ENCODE peak calls at places on chromosomes 2 and 18, in nine cellular contexts. C, V, M, Z, H, E, R, K and B are unnamed samples.

GRCh38 chr2:126798276-126799140 is 100.2 kb upstream of the TEX51 start:
- DNase-seq in C (no peak), V (no peak), M (no peak), Z (no peak), H (no peak), E (no peak), R (no peak), K (no peak), B (no peak)

GRCh38 chr2:60811491-60812370 is 55.7 kb downstream of the PAPOLG start:
- DNase-seq in C (no peak), V (no peak), M (no peak), Z (no peak), H (no peak), E (no peak), R (no peak), K (no peak), B (no peak)

GRCh38 chr18:9022397-9023170 is 79.9 kb upstream of the NDUFV2 start:
- DNase-seq in C (no peak), V (no peak), M (no peak), Z (no peak), H (peak), E (no peak), R (peak), K (no peak), B (no peak)

GRCh38 chr2:45889053-45889452 is 237.6 kb downstream of the PRKCE start:
- DNase-seq in C (peak), V (no peak), M (peak), Z (peak), H (peak), E (peak), R (no peak), K (no peak), B (no peak)

GRCh38 chr2:18598848-18599484 is 9.6 kb upstream of the NT5C1B start:
- DNase-seq in C (no peak), V (no peak), M (no peak), Z (no peak), H (no peak), E (no peak), R (no peak), K (no peak), B (no peak)

GRCh38 chr2:226578879-226579278 is 220.7 kb downstream of the IRS1 start:
- DNase-seq in C (peak), V (peak), M (peak), Z (peak), H (peak), E (peak), R (peak), K (peak), B (no peak)

GRCh38 chr2:23427350-23427749 is 42.4 kb downstream of the KLHL29 start:
- DNase-seq in C (no peak), V (no peak), M (no peak), Z (no peak), H (no peak), E (peak), R (no peak), K (no peak), B (no peak)

GRCh38 chr18:6763524-6763923 is 34.0 kb downstream of the ARHGAP28 start:
- DNase-seq in C (no peak), V (no peak), M (no peak), Z (no peak), H (no peak), E (no peak), R (no peak), K (no peak), B (no peak)

GRCh38 chr18:26357960-26358359 is 131.7 kb downstream of the TAF4B start:
- DNase-seq in C (no peak), V (no peak), M (no peak), Z (no peak), H (no peak), E (no peak), R (no peak), K (no peak), B (no peak)

GRCh38 chr2:85772841-85773491 is 19.2 kb downstream of the ATOH8 start:
- DNase-seq in C (no peak), V (no peak), M (no peak), Z (no peak), H (no peak), E (no peak), R (peak), K (no peak), B (no peak)
- H3K4me3 ChIP-seq in C (peak), V (peak), M (no peak), Z (peak), H (peak), E (no peak), R (peak), K (no peak), B (no peak)

GRCh38 chr2:152175012-152175367 is 573 bp downstream of the STAM2 start:
- DNase-seq in C (no peak), V (no peak), M (no peak), Z (no peak), H (no peak), E (no peak), R (no peak), K (no peak), B (no peak)
- TF ChIP-seq CTCF in C (no peak), V (no peak), M (no peak), Z (no peak), H (no peak), E (no peak), R (no peak), K (no peak), B (no peak)

DNA sequence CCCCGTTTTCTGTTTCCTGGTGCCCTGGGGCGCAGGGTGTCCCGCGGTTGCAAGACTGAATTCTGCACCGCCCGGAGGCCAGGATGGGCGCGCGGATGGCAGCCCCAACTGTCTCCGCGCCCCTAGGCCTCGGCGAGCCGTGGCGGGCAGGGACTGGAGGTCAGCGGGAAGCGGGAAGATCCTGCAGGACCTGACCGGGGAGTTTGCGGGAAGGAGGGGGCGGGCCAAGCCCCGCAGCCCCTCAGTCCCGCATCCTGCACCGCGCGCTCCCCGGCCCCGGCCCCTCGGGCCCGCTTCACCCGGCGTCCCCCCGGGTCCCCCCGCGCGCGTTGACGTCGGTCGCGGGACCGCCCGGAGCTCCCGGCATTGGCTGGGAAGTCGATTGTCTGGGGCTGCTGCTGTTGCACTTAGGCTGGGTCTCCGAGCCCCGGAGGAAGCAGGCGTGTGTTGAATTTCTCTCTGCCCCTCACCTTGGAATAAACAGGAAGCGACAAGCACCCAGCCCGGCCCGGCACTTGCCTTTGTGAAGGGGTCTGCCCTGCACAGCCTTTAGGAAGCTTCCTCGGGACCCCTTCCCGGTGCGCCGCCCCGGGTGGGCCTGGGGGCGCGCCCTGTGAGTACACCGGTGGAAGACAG is at the start of gene LDLRAD4:
- DNase-seq in C (peak), V (no peak), M (no peak), Z (no peak), H (no peak), E (peak), R (no peak), K (no peak), B (peak)
- H3K4me3 ChIP-seq in C (peak), V (peak), M (peak), Z (peak), H (peak), E (no peak), R (peak), K (peak), B (peak)

GRCh38 chr2:164620873-164621760 is at the start of gene GRB14:
- DNase-seq in C (peak), V (no peak), M (no peak), Z (peak), H (peak), E (no peak), R (peak), K (no peak), B (peak)
- TF ChIP-seq CTCF in C (no peak), V (no peak), M (no peak), Z (no peak), H (no peak), E (no peak), R (no peak), K (no peak), B (no peak)

GRCh38 chr2:42127425-42128424 is 41.4 kb upstream of the EML4 start:
- DNase-seq in C (no peak), V (no peak), M (no peak), Z (no peak), H (no peak), E (peak), R (no peak), K (no peak), B (peak)

GRCh38 chr2:42129487-42129852 is 39.7 kb upstream of the EML4 start:
- DNase-seq in C (no peak), V (no peak), M (no peak), Z (no peak), H (no peak), E (no peak), R (no peak), K (no peak), B (no peak)

GRCh38 chr2:42129947-42130346 is 39.2 kb upstream of the EML4 start:
- DNase-seq in C (no peak), V (no peak), M (no peak), Z (no peak), H (no peak), E (no peak), R (no peak), K (no peak), B (no peak)

GRCh38 chr2:42125887-42126594 is 43.1 kb upstream of the EML4 start:
- DNase-seq in C (peak), V (peak), M (no peak), Z (no peak), H (no peak), E (no peak), R (peak), K (no peak), B (no peak)

GRCh38 chr2:42128731-42129486 is 40.2 kb upstream of the EML4 start:
- DNase-seq in C (peak), V (peak), M (peak), Z (no peak), H (no peak), E (no peak), R (peak), K (no peak), B (peak)
- H3K4me3 ChIP-seq in C (no peak), V (no peak), M (no peak), Z (no peak), H (no peak), E (no peak), R (no peak), K (no peak), B (no peak)

DNA sequence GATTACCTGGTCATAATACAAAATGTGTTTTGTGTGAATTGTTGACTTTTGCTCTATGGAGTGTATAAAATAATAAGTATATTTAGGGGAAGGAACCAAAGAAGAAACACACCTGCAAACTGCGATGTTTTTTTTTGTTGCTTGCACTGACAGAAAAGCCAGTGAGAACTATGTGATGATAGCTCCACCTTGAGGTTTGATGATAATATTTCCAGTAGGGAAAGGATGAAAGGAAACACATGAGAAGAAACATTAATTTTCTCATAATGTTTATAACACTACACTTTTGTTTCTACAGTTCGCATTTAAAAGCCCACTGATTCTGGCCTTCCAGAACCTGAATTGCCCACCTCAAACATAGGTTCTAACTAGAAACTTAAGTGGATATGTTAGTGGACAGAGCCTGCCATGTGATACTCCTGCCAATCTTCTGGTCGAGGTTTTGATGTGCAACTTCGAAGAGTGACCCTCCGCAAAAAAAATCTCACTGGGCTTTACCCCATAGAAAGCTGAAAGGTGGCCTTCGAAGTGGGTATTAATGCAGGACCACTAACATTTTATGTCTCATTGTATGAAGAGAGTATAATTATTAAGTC is 476.4 kb upstream of the SPHKAP start:
- DNase-seq in C (peak), V (peak), M (peak), Z (peak), H (peak), E (peak), R (peak), K (no peak), B (no peak)
- TF ChIP-seq CTCF in C (peak), V (peak), M (peak), Z (peak), H (peak), E (peak), R (peak), K (peak), B (no peak)

GRCh38 chr2:189128961-189129360 is 50.6 kb downstream of the COL5A2 start:
- DNase-seq in C (peak), V (peak), M (no peak), Z (no peak), H (no peak), E (no peak), R (peak), K (no peak), B (no peak)
- H3K4me3 ChIP-seq in C (no peak), V (no peak), M (no peak), Z (no peak), H (no peak), E (no peak), R (no peak), K (no peak), B (no peak)

DNA sequence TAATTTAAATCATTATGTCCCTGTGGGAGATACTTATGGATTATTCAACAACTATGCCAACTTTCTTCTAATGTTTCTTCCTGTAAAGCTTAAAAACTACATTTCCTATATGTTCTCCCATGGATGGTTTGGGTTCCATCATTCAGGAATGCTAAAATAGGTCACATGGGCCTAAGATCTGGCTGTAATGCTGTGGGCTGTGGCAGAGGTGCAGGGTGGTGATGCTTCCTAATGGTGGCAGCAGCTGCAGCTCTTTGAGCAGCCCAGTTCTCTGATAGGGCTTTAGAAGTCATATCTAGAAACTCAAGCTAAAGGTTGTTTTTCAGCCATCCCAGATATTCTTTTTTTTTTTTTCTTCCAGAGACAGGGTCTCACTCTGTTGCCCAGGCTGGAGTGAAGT is 266.1 kb downstream of the ZNF385B start:
- DNase-seq in C (no peak), V (no peak), M (no peak), Z (no peak), H (no peak), E (no peak), R (no peak), K (no peak), B (no peak)
- TF ChIP-seq CTCF in C (no peak), V (no peak), M (peak), Z (no peak), H (no peak), E (no peak), R (no peak), K (no peak), B (no peak)

DNA sequence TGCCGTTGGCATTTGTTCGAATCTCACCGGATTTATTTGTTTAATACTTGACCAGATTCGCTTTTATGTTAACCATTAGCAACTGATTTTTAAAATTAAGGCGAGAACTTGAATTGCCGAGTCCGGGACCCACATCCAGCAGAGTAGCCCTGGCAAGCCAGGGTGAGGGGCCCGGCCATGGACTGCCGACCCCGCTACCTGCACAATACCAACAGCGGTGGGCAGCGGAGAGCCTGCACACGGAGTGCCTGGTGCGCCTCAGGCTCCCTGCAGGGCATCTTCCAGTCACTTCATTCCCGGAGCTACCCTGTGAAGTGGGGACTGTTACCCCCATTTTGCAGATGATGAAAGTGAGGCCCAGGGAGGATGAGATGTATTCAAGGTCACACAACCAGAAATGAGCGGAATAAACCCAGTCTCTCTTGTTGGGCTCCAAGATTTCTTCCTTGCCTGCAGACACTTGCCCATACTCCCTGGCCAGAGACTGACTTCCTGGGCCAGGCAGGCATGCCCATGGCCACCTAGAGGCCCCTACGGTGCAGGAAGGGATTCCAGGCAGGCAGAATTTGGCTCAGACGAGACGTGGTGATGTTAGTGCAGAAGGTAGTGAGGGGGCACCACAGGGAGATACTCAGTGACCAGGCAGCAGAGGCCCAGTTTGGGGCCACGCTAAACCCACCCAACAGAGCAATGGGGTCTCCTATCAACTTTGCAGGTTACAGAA is 2.9 kb downstream of the FBLN7 start:
- DNase-seq in C (no peak), V (no peak), M (no peak), Z (no peak), H (no peak), E (no peak), R (no peak), K (no peak), B (no peak)
- H3K4me3 ChIP-seq in C (no peak), V (no peak), M (no peak), Z (no peak), H (no peak), E (no peak), R (no peak), K (no peak), B (no peak)